ENCODE peak calls at places on chromosomes 13 and 19, in nine cellular contexts. O is Daoy; U is ovary; B is activated CD4-positive, CD25-positive, alpha-beta regulatory T cell; C is pons; E is omental fat pad; G is COR-L47; Y is stimulated activated CD8-positive, alpha-beta memory T cell treated with anti-CD3 and anti-CD28 coated beads, Interleukin-7, amount 100 ng/mL, for 4 hours; M is GM23248. Q is an unnamed sample.

GRCh38 chr19:44644391-44645016 is 794 bp downstream of the PVR start:
- DNase-seq in O (peak), U (no peak), B (no peak), C (no peak), E (no peak), G (no peak), Y (no peak), M (peak), Q (no peak)

GRCh38 chr13:110233181-110233641 is 73.7 kb downstream of the COL4A1 start:
- DNase-seq in O (peak), U (no peak), B (no peak), C (no peak), E (no peak), G (no peak), Y (no peak), M (peak), Q (no peak)

GRCh38 chr19:55474269-55475265 is 1.9 kb upstream of the ZNF628 start:
- DNase-seq in O (peak), U (no peak), B (no peak), C (no peak), E (no peak), G (no peak), Y (no peak), M (peak), Q (no peak)

GRCh38 chr13:109785141-109785891 is 1.1 kb downstream of the IRS2 start:
- DNase-seq in O (peak), U (peak), B (peak), C (no peak), E (no peak), G (peak), Y (no peak), M (peak), Q (peak)

GRCh38 chr13:101623469-101624209 is 171.2 kb downstream of the ITGBL1 start:
- DNase-seq in O (peak), U (no peak), B (no peak), C (no peak), E (no peak), G (no peak), Y (no peak), M (peak), Q (no peak)

GRCh38 chr19:17118957-17119356 is 43.4 kb downstream of the MYO9B start:
- DNase-seq in O (no peak), U (no peak), B (no peak), C (no peak), E (no peak), G (no peak), Y (no peak), M (no peak), Q (no peak)

GRCh38 chr19:17847538-17848366 is at the start of gene JAK3:
- DNase-seq in O (peak), U (peak), B (peak), C (peak), E (no peak), G (no peak), Y (peak), M (peak), Q (no peak)

GRCh38 chr19:23095406-23095805 is 21.4 kb upstream of the ZNF730 start:
- DNase-seq in O (no peak), U (no peak), B (no peak), C (no peak), E (no peak), G (no peak), Y (no peak), M (no peak), Q (no peak)

GRCh38 chr13:103229674-103230073 is 163.5 kb upstream of the SLC10A2 start:
- DNase-seq in O (no peak), U (no peak), B (no peak), C (no peak), E (no peak), G (no peak), Y (no peak), M (no peak), Q (no peak)

GRCh38 chr13:49248433-49249002 is 793 bp downstream of the CDADC1 start:
- DNase-seq in O (peak), U (no peak), B (no peak), C (peak), E (no peak), G (no peak), Y (no peak), M (peak), Q (no peak)

GRCh38 chr19:7670150-7670784 is 1.4 kb downstream of the RETN start:
- DNase-seq in O (peak), U (no peak), B (no peak), C (no peak), E (no peak), G (peak), Y (no peak), M (peak), Q (no peak)

GRCh38 chr19:16874250-16874977 is 14.4 kb upstream of the F2RL3 start:
- DNase-seq in O (no peak), U (no peak), B (no peak), C (no peak), E (no peak), G (no peak), Y (no peak), M (no peak), Q (no peak)

GRCh38 chr19:36775768-36776167 is 3.2 kb upstream of the ZNF850 start:
- DNase-seq in O (no peak), U (peak), B (no peak), C (no peak), E (no peak), G (no peak), Y (no peak), M (no peak), Q (no peak)

GRCh38 chr13:73245271-73245670 is 186.5 kb downstream of the KLF5 start:
- DNase-seq in O (no peak), U (no peak), B (no peak), C (no peak), E (no peak), G (no peak), Y (no peak), M (no peak), Q (no peak)

GRCh38 chr19:13002389-13002898 is 7.2 kb downstream of the NFIX start:
- DNase-seq in O (no peak), U (no peak), B (no peak), C (peak), E (no peak), G (no peak), Y (no peak), M (peak), Q (no peak)

GRCh38 chr19:50191270-50191669 is 12.2 kb upstream of the MYH14 start:
- DNase-seq in O (no peak), U (no peak), B (no peak), C (no peak), E (no peak), G (no peak), Y (no peak), M (no peak), Q (no peak)

GRCh38 chr13:48233097-48233885 is at the start of gene ITM2B:
- DNase-seq in O (peak), U (peak), B (peak), C (peak), E (no peak), G (peak), Y (peak), M (peak), Q (peak)

Q was measured in RWPE2.